ENCODE peak calls at places on chromosomes 11 and 22, in four cellular contexts. P, A, T and W are unnamed samples.

GRCh38 chr11:118872403-118872821 is 11.3 kb upstream of the CXCR5 start:
- DNase-seq in P (peak; percentile 34), A (no peak), T (no peak), W (no peak)

GRCh38 chr11:134950692-134951304 is 538.8 kb upstream of the B3GAT1 start:
- DNase-seq in P (no peak), A (no peak), T (no peak), W (no peak)

GRCh38 chr11:8905528-8906165 is 5.3 kb upstream of the AKIP1 start:
- DNase-seq in P (no peak), A (peak; percentile 55), T (no peak), W (no peak)

GRCh38 chr22:38114484-38115398 is 4.3 kb upstream of the BAIAP2L2 start:
- DNase-seq in P (peak; percentile 53), A (peak; percentile 83), T (peak; percentile 90), W (peak; percentile 80)

GRCh38 chr11:122851366-122852011 is 13.2 kb downstream of the CRTAM start:
- DNase-seq in P (no peak), A (no peak), T (no peak), W (no peak)

GRCh38 chr11:20672575-20672974 is 3.2 kb downstream of the NELL1 start:
- DNase-seq in P (no peak), A (no peak), T (no peak), W (no peak)

GRCh38 chr11:114354076-114354475 is 46.2 kb downstream of the C11orf71 start:
- DNase-seq in P (no peak), A (peak; percentile 77), T (no peak), W (no peak)

GRCh38 chr11:64916040-64916847 is 765 bp downstream of the ATG2A start:
- DNase-seq in P (peak; percentile 14), A (no peak), T (no peak), W (no peak)

GRCh38 chr11:77820565-77821348 is at the start of the genes AAMDC and RSF1:
- DNase-seq in P (peak; percentile 93), A (peak; percentile 98), T (peak; percentile 99), W (peak; percentile 95)